ENCODE peak calls at places on chromosome 12, in five cellular contexts. T is activated naive CD4-positive, alpha-beta T cell; Z is WTC11; M is endothelial cell; U is HTR-8/SVneo. K is an unnamed sample.

GRCh38 chr12:93453633-93454032 is 11.9 kb upstream of the UBE2N start:
- DNase-seq in U (no peak), Z (no peak), M (no peak), T (no peak), K (no peak)

GRCh38 chr12:76259071-76259470 is 89.1 kb downstream of the BBS10 start:
- DNase-seq in M (no peak), Z (no peak), U (no peak), T (no peak), K (no peak)

GRCh38 chr12:88194868-88195267 is 52.8 kb downstream of the TMTC3 start:
- DNase-seq in T (no peak), U (no peak), M (no peak), Z (no peak), K (no peak)

GRCh38 chr12:76029982-76030377 is 1.6 kb downstream of the PHLDA1 start:
- DNase-seq in M (peak), Z (peak), U (no peak), T (no peak), K (no peak)

GRCh38 chr12:97680751-97681150 is 218.1 kb downstream of the RMST start:
- DNase-seq in T (no peak), Z (no peak), U (no peak), M (no peak), K (no peak)

GRCh38 chr12:5390174-5390799 is 41.6 kb upstream of the NTF3 start:
- DNase-seq in T (no peak), Z (no peak), U (no peak), M (no peak), K (no peak)

GRCh38 chr12:91250273-91250672 is 67.7 kb upstream of the DCN start:
- DNase-seq in Z (no peak), U (no peak), T (no peak), M (no peak), K (no peak)

GRCh38 chr12:75666126-75666979 is 154.9 kb upstream of the KRR1 start:
- DNase-seq in M (no peak), Z (no peak), T (no peak), U (no peak), K (peak)

GRCh38 chr12:81520064-81520945 is 238.8 kb downstream of the PPFIA2 start:
- DNase-seq in U (no peak), T (no peak), M (no peak), Z (no peak), K (no peak)

GRCh38 chr12:132300789-132301722 is 28.3 kb downstream of the GALNT9 start:
- DNase-seq in M (no peak), T (no peak), U (no peak), Z (no peak), K (no peak)

GRCh38 chr12:8996682-8997405 is 7.5 kb downstream of the KLRG1 start:
- DNase-seq in M (no peak), T (no peak), Z (no peak), U (no peak), K (no peak)

GRCh38 chr12:120818416-120818815 is 85.7 kb downstream of the SPPL3 start:
- DNase-seq in M (no peak), Z (no peak), T (no peak), U (no peak), K (no peak)

GRCh38 chr12:39619316-39619659 is 315 bp downstream of the ABCD2 start:
- DNase-seq in M (no peak), T (no peak), U (no peak), Z (no peak), K (no peak)

GRCh38 chr12:57008113-57008687 is 1.9 kb upstream of the ZBTB39 start:
- DNase-seq in M (no peak), Z (no peak), U (peak), T (no peak), K (peak)

GRCh38 chr12:4278582-4278939 is 5.0 kb downstream of the CCND2 start:
- DNase-seq in U (no peak), Z (no peak), T (no peak), M (peak), K (no peak)

GRCh38 chr12:58171914-58172313 is 230.5 kb downstream of the ATP23 start:
- DNase-seq in T (no peak), Z (no peak), U (no peak), M (no peak), K (no peak)

GRCh38 chr12:72236071-72236705 is 36.0 kb upstream of the TRHDE start:
- DNase-seq in M (no peak), T (no peak), Z (no peak), U (no peak), K (no peak)

GRCh38 chr12:59689776-59690175 is 93.9 kb downstream of the SLC16A7 start:
- DNase-seq in T (no peak), M (no peak), Z (no peak), U (no peak), K (no peak)

GRCh38 chr12:24780969-24781368 is 167.9 kb downstream of the BCAT1 start:
- DNase-seq in T (no peak), Z (no peak), M (no peak), U (no peak), K (no peak)

GRCh38 chr12:47813491-47814196 is 6.1 kb downstream of the HDAC7 start:
- DNase-seq in M (no peak), U (no peak), Z (peak), T (no peak), K (no peak)

GRCh38 chr12:120713861-120714482 is 3.7 kb downstream of the UNC119B start:
- DNase-seq in Z (peak), U (peak), T (peak), M (peak), K (peak)

GRCh38 chr12:41802803-41803202 is 341.9 kb downstream of the GXYLT1 start:
- DNase-seq in M (no peak), T (no peak), Z (no peak), U (no peak), K (no peak)

GRCh38 chr12:24177889-24178288 is 228.4 kb upstream of the SOX5 start:
- DNase-seq in Z (no peak), U (no peak), M (no peak), T (no peak), K (no peak)

GRCh38 chr12:114425031-114425626 is 19.2 kb upstream of the TBX5 start:
- DNase-seq in U (no peak), T (no peak), M (no peak), Z (no peak), K (no peak)

GRCh38 chr12:53123578-53124351 is 20.5 kb downstream of the SOAT2 start:
- DNase-seq in T (no peak), Z (no peak), M (no peak), U (peak), K (no peak)

GRCh38 chr12:49962861-49963765 is 1.4 kb downstream of the AQP5 start:
- DNase-seq in Z (no peak), T (no peak), M (no peak), U (peak), K (no peak)

GRCh38 chr12:93325855-93326254 is 51.9 kb upstream of the NUDT4 start:
- DNase-seq in U (peak), T (no peak), Z (no peak), M (no peak), K (no peak)

GRCh38 chr12:13196302-13196921 is at the start of gene EMP1:
- DNase-seq in Z (no peak), U (peak), T (peak), M (no peak), K (no peak)

GRCh38 chr12:49553512-49554088 is 14.3 kb downstream of the MCRS1 start:
- DNase-seq in Z (no peak), T (no peak), U (no peak), M (no peak), K (peak)